ENCODE peak calls at places on chromosomes 6 and 20, in seven cellular contexts. C is Panc1, N is endothelial cell of umbilical vein, H is sigmoid colon, S is GM23338, K is spleen, J is HCT116. P is an unnamed sample.

GRCh38 chr20:59020938-59021551 is 1.8 kb downstream of the TUBB1 start:
- DNase-seq in J (no peak), C (no peak), H (no peak), N (no peak), S (no peak), K (no peak), P (no peak)

GRCh38 chr6:169802790-169803189 is 51.4 kb downstream of the ERMARD start:
- DNase-seq in S (no peak), N (no peak), C (no peak), J (no peak), H (no peak), K (peak), P (no peak)

GRCh38 chr6:169252805-169253189 is 849 bp downstream of the THBS2 start:
- DNase-seq in K (no peak), J (no peak), H (peak), C (no peak), N (no peak), S (peak), P (no peak)

GRCh38 chr6:119856136-119856535 is 506.6 kb upstream of the MAN1A1 start:
- DNase-seq in H (no peak), N (no peak), K (no peak), S (no peak), C (no peak), J (no peak), P (no peak)

GRCh38 chr6:44593539-44593944 is 206.0 kb downstream of the CDC5L start:
- DNase-seq in C (no peak), H (no peak), N (peak), S (peak), J (peak), K (no peak), P (peak)

GRCh38 chr6:3309391-3310050 is 50.8 kb downstream of the PSMG4 start:
- DNase-seq in C (no peak), J (no peak), H (peak), K (peak), S (no peak), N (no peak), P (no peak)

GRCh38 chr6:168637853-168638252 is 196.9 kb downstream of the SMOC2 start:
- DNase-seq in N (no peak), J (peak), S (no peak), C (no peak), K (no peak), H (peak), P (no peak)

GRCh38 chr6:152265651-152266050 is 371.5 kb downstream of the SYNE1 start:
- DNase-seq in N (no peak), H (no peak), J (no peak), C (no peak), S (no peak), K (no peak), P (no peak)

GRCh38 chr20:21503345-21503744 is 10.5 kb downstream of the NKX2-2 start:
- DNase-seq in J (no peak), K (no peak), H (no peak), S (no peak), N (no peak), C (no peak), P (no peak)

GRCh38 chr6:36724514-36725385 is 27.1 kb downstream of the RAB44 start:
- DNase-seq in J (peak), N (peak), H (peak), S (peak), C (peak), K (peak), P (peak)

GRCh38 chr20:40639956-40640355 is 49.1 kb downstream of the MAFB start:
- DNase-seq in C (no peak), N (no peak), K (no peak), H (no peak), J (no peak), S (no peak), P (no peak)

GRCh38 chr6:39839445-39839844 is 47.3 kb downstream of the DAAM2 start:
- DNase-seq in J (no peak), S (no peak), N (no peak), K (no peak), H (no peak), C (no peak), P (no peak)

GRCh38 chr20:62929051-62929538 is 2.8 kb upstream of the DIDO1 start:
- DNase-seq in C (no peak), S (peak), K (peak), J (no peak), H (peak), N (peak), P (peak)

GRCh38 chr20:62921119-62921687 is 5.1 kb downstream of the DIDO1 start:
- DNase-seq in K (no peak), H (no peak), C (no peak), N (peak), S (peak), J (peak), P (peak)

GRCh38 chr6:39157511-39157910 is 42.5 kb upstream of the SAYSD1 start:
- DNase-seq in H (no peak), C (no peak), N (no peak), S (no peak), J (no peak), K (no peak), P (no peak)

DNA sequence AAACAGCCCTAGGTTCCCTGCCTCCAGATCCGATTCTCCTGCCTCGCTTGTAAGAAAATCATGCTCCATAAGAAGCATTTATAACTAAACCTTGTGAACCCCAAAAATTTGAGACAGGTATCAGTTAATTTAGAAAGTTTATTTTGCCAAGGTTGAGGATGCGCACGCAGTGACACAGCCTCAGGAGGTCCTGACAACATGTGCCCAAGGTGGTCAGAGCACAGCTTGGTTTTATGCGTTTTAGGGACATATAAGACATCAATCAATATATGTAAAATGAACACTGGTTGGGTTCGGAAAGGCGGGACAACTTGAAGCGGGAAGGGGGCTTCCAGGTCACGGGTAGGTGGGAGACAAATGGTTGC is 2.1 kb downstream of the ACOT13 start:
- DNase-seq in H (no peak), K (no peak), N (no peak), C (no peak), J (no peak), S (no peak), P (no peak)
- TF ChIP-seq POLR2AphosphoS5 in H (no peak), K (no peak), N (no peak), C (no peak), J (no peak), S (no peak), P (no peak)

DNA sequence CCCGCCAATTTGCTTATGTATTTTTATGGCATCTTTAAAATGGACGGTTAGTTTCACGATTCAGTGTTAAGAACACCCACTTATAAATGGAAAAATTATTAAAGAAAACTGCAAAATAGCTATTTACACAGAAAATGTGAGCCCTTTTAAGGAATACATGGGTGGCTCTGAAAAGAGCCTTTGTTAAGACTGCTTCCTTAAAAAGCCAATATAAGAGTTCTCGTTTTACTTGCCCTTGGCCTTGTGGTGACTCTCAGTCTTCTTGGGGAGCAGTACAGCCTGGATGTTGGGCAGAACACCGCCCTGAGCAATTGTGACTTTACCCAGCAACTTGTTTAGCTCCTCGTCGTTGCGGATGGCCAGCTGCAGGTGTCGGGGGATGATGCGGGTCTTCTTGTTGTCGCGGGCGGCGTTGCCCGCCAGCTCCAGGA is 111.4 kb downstream of the HFE start:
- DNase-seq in J (peak), N (peak), H (no peak), K (no peak), C (no peak), S (no peak), P (no peak)
- TF ChIP-seq POLR2AphosphoS5 in J (no peak), N (no peak), H (no peak), K (no peak), C (no peak), S (no peak), P (no peak)

GRCh38 chr20:32808438-32808837 is 11.3 kb upstream of the MAPRE1 start:
- DNase-seq in N (no peak), H (no peak), K (no peak), S (no peak), C (no peak), J (no peak), P (no peak)

GRCh38 chr20:32807706-32808105 is 12.0 kb upstream of the MAPRE1 start:
- DNase-seq in H (no peak), K (no peak), N (no peak), S (peak), C (no peak), J (no peak), P (no peak)

GRCh38 chr20:32806356-32806755 is 13.4 kb upstream of the MAPRE1 start:
- DNase-seq in S (no peak), J (no peak), K (no peak), N (no peak), C (no peak), H (no peak), P (no peak)

GRCh38 chr20:32804022-32804715 is 15.6 kb upstream of the MAPRE1 start:
- DNase-seq in S (no peak), H (no peak), J (no peak), C (no peak), K (no peak), N (no peak), P (no peak)

GRCh38 chr20:32804817-32805216 is 14.9 kb upstream of the MAPRE1 start:
- DNase-seq in J (no peak), K (no peak), C (no peak), S (no peak), H (no peak), N (no peak), P (no peak)
- TF ChIP-seq POLR2AphosphoS5 in J (no peak), K (no peak), C (no peak), S (peak), H (no peak), N (no peak), P (no peak)

DNA sequence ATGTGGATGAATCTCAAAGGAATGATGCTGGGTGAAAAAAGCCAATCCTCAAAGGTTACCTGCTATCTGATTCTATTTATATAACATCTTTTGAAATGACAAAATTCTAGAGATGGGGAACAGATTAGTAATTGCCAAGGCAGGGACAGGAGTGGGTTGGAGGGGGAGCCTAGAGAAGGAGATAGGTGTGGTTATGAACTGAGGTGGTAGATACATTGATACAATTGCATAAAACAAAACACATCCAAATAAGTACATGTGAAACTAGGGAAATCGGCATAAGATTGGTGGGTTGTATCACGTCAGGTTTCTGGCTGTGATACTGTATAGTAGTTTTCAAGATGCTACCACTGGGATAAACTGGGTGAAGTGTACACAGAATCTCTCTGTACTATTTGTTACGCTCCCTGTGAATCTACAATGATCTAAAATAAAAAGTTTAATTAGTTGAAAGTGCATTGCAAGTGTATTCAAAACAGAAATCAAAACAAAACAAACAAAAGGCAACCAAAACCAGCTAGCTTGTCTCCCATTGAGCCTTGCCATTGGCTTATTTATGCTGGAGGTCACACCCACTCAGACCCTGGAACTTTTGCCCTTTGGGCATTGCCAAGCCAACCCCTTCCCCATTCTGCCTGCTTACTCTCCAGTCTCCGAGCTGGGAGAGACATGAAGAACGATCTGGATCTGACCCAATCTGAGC is 27.8 kb downstream of the PPP1R16B start:
- DNase-seq in C (no peak), S (no peak), N (no peak), J (no peak), K (no peak), H (no peak), P (no peak)
- TF ChIP-seq POLR2AphosphoS5 in C (no peak), S (no peak), N (no peak), J (no peak), K (no peak), H (no peak), P (no peak)

GRCh38 chr20:57736738-57737347 is 27.0 kb upstream of the PMEPA1 start:
- DNase-seq in H (peak), K (no peak), N (no peak), C (no peak), S (no peak), J (no peak), P (no peak)

GRCh38 chr20:57735831-57736737 is 26.3 kb upstream of the PMEPA1 start:
- DNase-seq in C (no peak), K (no peak), N (no peak), J (no peak), S (no peak), H (peak), P (no peak)

GRCh38 chr20:57737349-57737748 is 27.5 kb upstream of the PMEPA1 start:
- DNase-seq in S (no peak), J (no peak), K (no peak), H (no peak), C (no peak), N (no peak), P (no peak)

GRCh38 chr20:57738484-57738883 is 28.7 kb upstream of the PMEPA1 start:
- DNase-seq in H (no peak), K (no peak), C (no peak), J (no peak), S (no peak), N (no peak), P (no peak)

GRCh38 chr20:57738053-57738452 is 28.2 kb upstream of the PMEPA1 start:
- DNase-seq in N (no peak), K (no peak), C (no peak), J (no peak), H (no peak), S (no peak), P (no peak)
- TF ChIP-seq POLR2AphosphoS5 in N (no peak), K (no peak), C (no peak), J (no peak), H (no peak), S (no peak), P (no peak)

DNA sequence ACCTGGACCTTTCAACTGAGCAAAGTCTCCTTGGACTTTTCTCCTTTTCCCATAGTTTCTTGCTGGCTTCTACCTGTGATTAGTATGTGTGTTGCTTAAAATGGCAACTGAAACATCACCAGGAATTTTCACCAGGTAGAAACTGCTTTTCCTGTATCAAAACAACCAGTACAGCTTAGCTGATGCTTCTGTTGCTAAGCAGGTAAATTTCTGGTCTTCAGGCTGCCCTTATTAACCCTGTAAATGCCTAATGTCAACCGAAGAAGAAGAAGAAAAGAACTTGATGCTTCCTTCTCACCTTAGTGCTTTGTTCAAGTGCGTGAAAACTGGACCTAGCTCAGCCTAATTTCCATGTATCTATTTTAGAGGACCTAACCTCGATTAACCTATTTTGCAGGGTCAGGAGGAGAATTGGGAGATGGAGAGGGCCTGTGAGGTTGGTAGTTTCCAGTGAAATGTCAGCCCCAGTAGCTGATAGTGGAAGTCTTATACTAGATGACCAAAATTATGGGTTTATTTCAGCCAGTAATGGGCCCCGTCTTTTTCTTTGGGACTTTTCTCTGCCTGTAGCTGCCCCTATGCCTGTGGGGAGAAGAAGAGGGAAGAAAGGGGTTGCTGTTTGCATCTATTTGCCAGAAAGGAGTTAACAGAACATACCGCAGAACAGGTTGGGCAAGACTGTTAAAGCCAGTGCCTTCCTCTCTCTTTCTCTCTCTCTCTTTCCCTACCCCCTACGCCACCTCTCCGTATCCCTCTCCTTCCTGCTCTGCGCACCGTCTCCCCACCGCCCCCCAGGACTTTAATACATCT is 37.7 kb downstream of the RREB1 start:
- DNase-seq in S (peak), K (no peak), J (no peak), H (no peak), N (no peak), C (no peak), P (no peak)
- TF ChIP-seq POLR2AphosphoS5 in S (no peak), K (no peak), J (no peak), H (no peak), N (no peak), C (no peak), P (no peak)

GRCh38 chr6:1334725-1335124 is 22.8 kb downstream of the FOXQ1 start:
- DNase-seq in H (no peak), K (no peak), J (no peak), C (no peak), S (peak), N (no peak), P (no peak)

GRCh38 chr6:1329708-1330107 is 17.8 kb downstream of the FOXQ1 start:
- DNase-seq in S (no peak), H (no peak), K (no peak), C (no peak), N (no peak), J (no peak), P (no peak)

GRCh38 chr6:1336246-1336843 is 24.4 kb downstream of the FOXQ1 start:
- DNase-seq in C (no peak), N (no peak), H (no peak), S (peak), K (no peak), J (peak), P (peak)

GRCh38 chr6:1337791-1338190 is 25.9 kb downstream of the FOXQ1 start:
- DNase-seq in N (no peak), J (no peak), H (no peak), C (no peak), K (no peak), S (no peak), P (no peak)

GRCh38 chr6:1335367-1336037 is 23.6 kb downstream of the FOXQ1 start:
- DNase-seq in C (no peak), H (no peak), N (no peak), J (peak), K (no peak), S (no peak), P (peak)
- TF ChIP-seq POLR2AphosphoS5 in C (peak), H (no peak), N (no peak), J (peak), K (no peak), S (no peak), P (peak)

GRCh38 chr6:154187714-154188113 is 148.7 kb downstream of the OPRM1 start:
- DNase-seq in J (no peak), S (no peak), N (no peak), K (no peak), H (no peak), C (no peak), P (no peak)

GRCh38 chr6:154187203-154187602 is 148.2 kb downstream of the OPRM1 start:
- DNase-seq in K (no peak), H (no peak), J (no peak), N (no peak), C (no peak), S (no peak), P (no peak)
- TF ChIP-seq POLR2AphosphoS5 in K (no peak), H (no peak), J (no peak), N (no peak), C (no peak), S (no peak), P (no peak)

P was measured in HepG2.